ENCODE peak calls at places on chromosomes 3 and 15, in eight cellular contexts. C is transverse colon, K is esophagus muscularis mucosa, S is stomach, P is sigmoid colon, X is tibial nerve, J is upper lobe of left lung, Z is A549. A is an unnamed sample.

GRCh38 chr3:54960736-54961135 is 32.9 kb upstream of the LRTM1 start:
- DNase-seq in Z (no peak), P (no peak), S (no peak), J (no peak), K (no peak), X (no peak), C (no peak), A (no peak)

GRCh38 chr15:52652286-52652685 is 26.9 kb downstream of the ATOSA start:
- DNase-seq in X (no peak), C (no peak), Z (no peak), J (no peak), P (no peak), S (no peak), K (no peak), A (no peak)

GRCh38 chr3:72657666-72658065 is 190.6 kb downstream of the SHQ1 start:
- DNase-seq in X (no peak), K (no peak), J (no peak), C (no peak), P (no peak), S (no peak), Z (no peak), A (no peak)

GRCh38 chr3:82012775-82013174 is 251.3 kb upstream of the GBE1 start:
- DNase-seq in K (no peak), S (no peak), P (no peak), J (no peak), Z (no peak), C (no peak), X (no peak), A (no peak)

GRCh38 chr3:190694335-190695001 is 168.0 kb downstream of the GMNC start:
- DNase-seq in C (no peak), K (no peak), S (no peak), P (no peak), Z (no peak), J (no peak), X (no peak), A (no peak)

GRCh38 chr3:50626406-50626805 is 9.5 kb downstream of the MAPKAPK3 start:
- DNase-seq in K (no peak), P (no peak), C (no peak), Z (no peak), X (no peak), J (no peak), S (no peak), A (no peak)

GRCh38 chr15:44193651-44194396 is 1.2 kb downstream of the FRMD5 start:
- DNase-seq in C (no peak), Z (no peak), X (no peak), S (no peak), J (no peak), P (no peak), K (no peak), A (no peak)

GRCh38 chr3:66303556-66303955 is 82.8 kb downstream of the SLC25A26 start:
- DNase-seq in Z (no peak), J (no peak), S (no peak), X (no peak), C (no peak), P (no peak), K (no peak), A (no peak)

GRCh38 chr15:96336045-96336642 is 5.6 kb downstream of the NR2F2 start:
- DNase-seq in P (no peak), X (no peak), J (no peak), Z (no peak), S (no peak), C (peak), K (no peak), A (no peak)

GRCh38 chr15:51846463-51847230 is 17.2 kb downstream of the TMOD3 start:
- DNase-seq in P (no peak), K (no peak), C (no peak), X (no peak), S (no peak), J (no peak), Z (peak), A (no peak)

GRCh38 chr3:37762698-37763097 is 99.0 kb upstream of the CTDSPL start:
- DNase-seq in K (no peak), P (no peak), X (no peak), Z (no peak), C (no peak), J (no peak), S (no peak), A (no peak)

GRCh38 chr3:187594272-187594671 is 75.9 kb downstream of the SST start:
- DNase-seq in J (no peak), P (no peak), S (no peak), K (peak), C (no peak), Z (no peak), X (no peak), A (no peak)
- TF ChIP-seq EP300 in J (no peak), P (no peak), S (no peak), K (no peak), C (no peak), Z (no peak), X (no peak), A (no peak)

GRCh38 chr3:174862101-174862500 is 3.0 kb downstream of the NAALADL2 start:
- DNase-seq in C (peak), K (no peak), S (peak), J (no peak), Z (peak), X (no peak), P (no peak), A (no peak)
- TF ChIP-seq CTCF in C (peak), K (no peak), S (peak), J (peak), Z (peak), X (no peak), P (no peak), A (no peak)

GRCh38 chr15:56815247-56815646 is 81.9 kb upstream of the ZNF280D start:
- DNase-seq in K (no peak), C (peak), J (no peak), P (no peak), Z (no peak), X (peak), S (no peak), A (no peak)
- TF ChIP-seq EP300 in K (no peak), C (no peak), J (no peak), P (no peak), Z (no peak), X (peak), S (no peak), A (no peak)

GRCh38 chr15:55799287-55800212 is 56.6 kb upstream of the PRTG start:
- DNase-seq in P (no peak), S (peak), K (no peak), C (peak), J (no peak), X (no peak), Z (peak), A (peak)
- TF ChIP-seq CTCF in P (peak), S (peak), K (no peak), C (no peak), J (peak), X (peak), Z (peak), A (no peak)

GRCh38 chr3:39150803-39151631 is 2.4 kb downstream of the CSRNP1 start:
- DNase-seq in K (peak), J (no peak), Z (peak), C (peak), P (peak), S (peak), X (peak), A (peak)
- TF ChIP-seq EP300 in K (no peak), J (no peak), Z (no peak), C (no peak), P (peak), S (no peak), X (peak), A (no peak)

DNA sequence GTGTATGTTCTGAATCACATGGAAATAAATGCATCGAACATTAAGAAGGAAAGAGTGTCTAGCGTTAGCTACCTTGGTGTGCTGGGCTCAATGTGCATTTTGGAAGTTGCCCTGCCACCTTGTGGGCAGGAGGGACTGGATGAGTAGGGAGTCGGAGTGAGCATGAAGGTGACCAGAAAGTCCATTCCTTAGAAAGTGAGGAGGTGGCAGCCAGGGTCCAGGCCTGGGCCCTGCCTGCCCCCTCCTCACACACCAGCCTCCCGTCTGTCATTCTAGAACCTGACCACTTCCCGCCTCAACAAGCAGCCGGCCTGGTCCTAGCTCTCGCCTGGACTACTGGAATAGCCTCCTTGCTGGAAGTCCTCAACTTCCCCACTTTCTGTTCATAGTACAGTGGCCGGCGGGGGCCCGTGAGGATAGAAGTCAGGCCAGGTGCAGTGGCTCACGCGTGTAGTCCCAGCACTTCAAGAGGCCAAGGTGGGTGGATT is 10.2 kb upstream of the GATA2 start:
- DNase-seq in K (no peak), X (no peak), P (no peak), C (no peak), S (no peak), J (no peak), Z (peak), A (no peak)
- TF ChIP-seq CTCF in K (no peak), X (no peak), P (no peak), C (peak), S (no peak), J (no peak), Z (peak), A (no peak)

GRCh38 chr3:172140499-172141391 is 101.4 kb downstream of the FNDC3B start:
- DNase-seq in K (no peak), P (peak), X (no peak), J (no peak), C (peak), S (no peak), Z (peak), A (no peak)
- TF ChIP-seq EP300 in K (no peak), P (peak), X (peak), J (peak), C (peak), S (peak), Z (peak), A (no peak)

GRCh38 chr3:13501958-13502790 is 22.1 kb downstream of the HDAC11 start:
- DNase-seq in C (no peak), J (no peak), P (no peak), X (no peak), S (no peak), Z (no peak), K (no peak), A (no peak)
- TF ChIP-seq CTCF in C (no peak), J (no peak), P (no peak), X (no peak), S (no peak), Z (no peak), K (no peak), A (no peak)

DNA sequence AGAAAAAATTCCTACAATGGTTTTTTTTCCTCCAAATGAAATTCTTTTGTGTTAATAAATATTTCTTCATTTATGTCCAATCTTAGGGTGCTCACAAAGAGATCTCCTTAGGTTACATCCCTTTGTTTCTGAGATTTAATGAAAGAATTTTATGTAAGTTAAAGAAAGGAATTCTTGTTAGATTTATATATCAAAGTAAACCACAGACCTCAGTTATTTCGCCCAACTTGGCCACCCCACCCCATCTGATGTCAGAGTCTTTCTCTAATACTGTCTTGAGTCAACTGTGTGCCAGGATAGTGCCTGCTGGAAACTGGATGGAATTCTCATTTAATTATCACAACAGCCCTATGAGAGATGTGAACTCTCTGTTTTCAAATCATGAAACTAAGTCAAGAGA is 259.9 kb downstream of the OPA1 start:
- DNase-seq in Z (no peak), K (no peak), P (no peak), C (no peak), J (no peak), X (no peak), S (no peak), A (no peak)
- TF ChIP-seq EP300 in Z (no peak), K (no peak), P (no peak), C (no peak), J (no peak), X (no peak), S (no peak), A (no peak)

A was measured in ovary.